ENCODE peak calls at places on chromosomes 2 and 18, in eight cellular contexts. J is neural progenitor cell, C is breast epithelium, Q is IMR-90, H is adrenal gland, I is left ventricle myocardium inferior, M is A549, L is fibroblast of lung. N is an unnamed sample.
A peak's percentile ranks its signal among the peaks of the same experiment; 100 is the strongest.

GRCh38 chr2:96763511-96764252 is 3.0 kb downstream of the CNNM4 start:
- DNase-seq in J (peak; percentile 46), C (no peak), Q (no peak), H (no peak), I (no peak), M (no peak), L (no peak), N (no peak)

GRCh38 chr2:237604960-237605359 is 14.4 kb upstream of the RAB17 start:
- DNase-seq in J (no peak), C (no peak), Q (peak; percentile 26), H (no peak), I (no peak), M (peak; percentile 48), L (peak; percentile 18), N (no peak)

GRCh38 chr2:36512705-36513104 is 85.3 kb downstream of the FEZ2 start:
- DNase-seq in J (no peak), C (no peak), Q (no peak), H (no peak), I (no peak), M (no peak), L (peak; percentile 26), N (no peak)

GRCh38 chr18:67132919-67133318 is 383.6 kb downstream of the DSEL start:
- DNase-seq in J (no peak), C (no peak), Q (no peak), H (no peak), I (no peak), M (no peak), L (no peak), N (no peak)

GRCh38 chr2:218516614-218517013 is 51.5 kb downstream of the USP37 start:
- DNase-seq in J (peak; percentile 16), C (no peak), Q (peak; percentile 5), H (no peak), I (no peak), M (peak; percentile 42), L (peak; percentile 5), N (no peak)

GRCh38 chr18:40124107-40124506 is 1830.9 kb upstream of the PIK3C3 start:
- DNase-seq in J (no peak), C (no peak), Q (peak; percentile 44), H (no peak), I (no peak), M (no peak), L (peak; percentile 78), N (no peak)

GRCh38 chr2:25041307-25041927 is 459 bp upstream of the EFR3B start:
- DNase-seq in J (peak; percentile 88), C (peak; percentile 61), Q (peak; percentile 32), H (peak; percentile 71), I (peak; percentile 47), M (peak; percentile 87), L (peak; percentile 46), N (no peak)

GRCh38 chr2:19403785-19404184 is 45.4 kb upstream of the OSR1 start:
- DNase-seq in J (no peak), C (no peak), Q (no peak), H (no peak), I (no peak), M (no peak), L (no peak), N (no peak)

GRCh38 chr2:53594586-53594918 is 173.1 kb upstream of the CHAC2 start:
- DNase-seq in J (no peak), C (no peak), Q (no peak), H (no peak), I (no peak), M (no peak), L (no peak), N (no peak)

GRCh38 chr2:33034784-33035183 is 88.0 kb downstream of the LTBP1 start:
- DNase-seq in J (no peak), C (no peak), Q (no peak), H (no peak), I (no peak), M (peak; percentile 40), L (peak; percentile 66), N (no peak)

GRCh38 chr2:202693503-202693902 is 58.7 kb downstream of the FAM117B start:
- DNase-seq in J (no peak), C (no peak), Q (no peak), H (no peak), I (no peak), M (no peak), L (no peak), N (no peak)

GRCh38 chr2:124180635-124181034 is 155.5 kb downstream of the CNTNAP5 start:
- DNase-seq in J (no peak), C (no peak), Q (no peak), H (no peak), I (no peak), M (no peak), L (no peak), N (no peak)

GRCh38 chr2:98835831-98836385 is 100.1 kb downstream of the CRACDL start:
- DNase-seq in J (no peak), C (no peak), Q (no peak), H (no peak), I (no peak), M (no peak), L (no peak), N (no peak)

GRCh38 chr2:73386342-73386868 is 769 bp downstream of the ALMS1 start:
- DNase-seq in J (peak; percentile 53), C (no peak), Q (no peak), H (no peak), I (no peak), M (no peak), L (no peak), N (peak; percentile 23)

GRCh38 chr2:23480991-23481797 is 96.2 kb downstream of the KLHL29 start:
- DNase-seq in J (no peak), C (no peak), Q (peak; percentile 90), H (no peak), I (no peak), M (peak; percentile 72), L (peak; percentile 91), N (no peak)

GRCh38 chr2:230998882-230999281 is 3.0 kb downstream of the SPATA3 start:
- DNase-seq in J (no peak), C (no peak), Q (no peak), H (no peak), I (no peak), M (no peak), L (no peak), N (no peak)

GRCh38 chr2:230999477-230999876 is 3.6 kb downstream of the SPATA3 start:
- DNase-seq in J (no peak), C (no peak), Q (no peak), H (no peak), I (no peak), M (no peak), L (no peak), N (no peak)

GRCh38 chr2:231001921-231002320 is 6.0 kb downstream of the SPATA3 start:
- DNase-seq in J (no peak), C (no peak), Q (no peak), H (no peak), I (no peak), M (no peak), L (peak; percentile 26), N (no peak)

GRCh38 chr2:231001036-231001435 is 5.1 kb downstream of the SPATA3 start:
- DNase-seq in J (no peak), C (no peak), Q (no peak), H (no peak), I (no peak), M (no peak), L (no peak), N (no peak)

GRCh38 chr2:231000211-231000904 is 4.4 kb downstream of the SPATA3 start:
- DNase-seq in J (peak; percentile 46), C (no peak), Q (no peak), H (no peak), I (no peak), M (peak; percentile 48), L (no peak), N (no peak)
- TF ChIP-seq CTCF in J (peak; percentile 25), C (no peak), Q (no peak), H (no peak), I (no peak), M (peak; percentile 30), L (no peak), N (no peak)

GRCh38 chr18:33817096-33817495 is 239.1 kb downstream of the ASXL3 start:
- DNase-seq in J (no peak), C (no peak), Q (peak; percentile 78), H (no peak), I (no peak), M (no peak), L (peak; percentile 64), N (no peak)
- TF ChIP-seq CTCF in J (no peak), C (no peak), Q (no peak), H (no peak), I (no peak), M (no peak), L (no peak), N (no peak)

DNA sequence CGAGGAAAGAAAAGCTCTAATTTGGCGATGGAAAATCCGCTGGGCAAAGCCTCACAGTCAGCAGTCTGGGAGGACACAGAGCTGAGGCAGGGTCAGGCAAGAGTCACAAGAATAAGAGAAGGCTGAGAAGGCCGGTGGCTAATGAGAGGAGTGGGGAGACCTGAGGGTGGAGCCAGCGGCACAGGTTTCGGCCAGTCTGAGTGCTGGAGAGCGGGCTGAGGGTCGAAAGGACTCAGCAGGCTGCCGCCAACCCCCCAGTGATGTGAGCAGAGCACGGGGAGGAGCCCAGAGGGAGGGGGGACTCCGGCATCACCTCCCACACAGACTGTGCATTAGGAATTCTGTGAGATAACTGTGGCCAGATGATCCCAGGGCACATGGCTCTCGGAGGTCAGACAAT is 500.6 kb upstream of the MYT1L start:
- DNase-seq in J (peak; percentile 69), C (no peak), Q (no peak), H (no peak), I (no peak), M (no peak), L (no peak), N (no peak)
- TF ChIP-seq CTCF in J (peak; percentile 24), C (no peak), Q (no peak), H (no peak), I (no peak), M (no peak), L (no peak), N (no peak)

DNA sequence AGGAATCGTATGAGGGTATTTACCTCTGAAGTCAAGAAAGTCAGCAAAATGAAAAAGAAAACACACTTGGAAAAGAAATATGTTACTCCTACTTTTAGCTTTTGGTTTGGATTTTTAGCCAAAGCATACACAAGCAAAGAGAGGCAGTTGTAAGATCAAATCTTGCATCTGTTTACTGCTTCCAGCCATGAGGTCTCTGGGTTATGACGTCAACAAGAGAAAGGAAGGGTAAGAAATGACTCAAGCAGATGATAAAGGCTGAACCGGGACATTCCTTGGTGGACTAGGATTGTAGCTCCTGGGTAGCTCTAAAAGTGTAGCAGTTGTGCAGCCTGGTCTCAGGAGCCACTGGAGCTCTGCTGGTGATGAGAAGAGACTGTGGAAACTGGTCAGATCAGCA is 16.8 kb downstream of the CTNNA2 start:
- DNase-seq in J (peak; percentile 2), C (no peak), Q (no peak), H (no peak), I (no peak), M (no peak), L (no peak), N (no peak)
- TF ChIP-seq CTCF in J (no peak), C (no peak), Q (no peak), H (no peak), I (no peak), M (no peak), L (no peak), N (no peak)

GRCh38 chr2:46915281-46915810 is at the start of gene MCFD2:
- DNase-seq in J (no peak), C (no peak), Q (no peak), H (peak; percentile 66), I (peak; percentile 66), M (no peak), L (no peak), N (no peak)
- TF ChIP-seq CTCF in J (no peak), C (no peak), Q (no peak), H (no peak), I (no peak), M (no peak), L (no peak), N (no peak)

GRCh38 chr18:52903858-52904257 is 563.9 kb downstream of the DCC start:
- DNase-seq in J (peak; percentile 73), C (no peak), Q (no peak), H (peak; percentile 46), I (peak; percentile 20), M (peak; percentile 26), L (no peak), N (no peak)
- TF ChIP-seq CTCF in J (peak; percentile 91), C (peak; percentile 22), Q (no peak), H (peak; percentile 42), I (peak; percentile 51), M (peak; percentile 38), L (no peak), N (no peak)

N was measured in omental fat pad.